ENCODE peak calls at places on chromosomes 5 and 9, in six cellular contexts. L is heart right ventricle, N is PC-3, Q is BJ, G is adrenal gland, Z is astrocyte. R is an unnamed sample.

GRCh38 chr5:151592855-151593408 is 1.8 kb upstream of the FAT2 start:
- DNase-seq in L (peak; percentile 23), N (no peak), Q (no peak), G (no peak), Z (no peak), R (no peak)

GRCh38 chr5:114361724-114362196 is at the start of gene KCNN2:
- DNase-seq in L (peak; percentile 92), N (peak; percentile 3), Q (peak; percentile 59), G (peak; percentile 96), Z (peak; percentile 49), R (peak; percentile 59)

GRCh38 chr9:4303002-4303401 is 3.1 kb upstream of the GLIS3 start:
- DNase-seq in L (no peak), N (peak; percentile 34), Q (no peak), G (no peak), Z (peak; percentile 36), R (no peak)

GRCh38 chr9:33404782-33405362 is 2.5 kb upstream of the AQP7 start:
- DNase-seq in L (no peak), N (no peak), Q (no peak), G (no peak), Z (no peak), R (no peak)

GRCh38 chr5:44646016-44646415 is 162.7 kb upstream of the MRPS30 start:
- DNase-seq in L (peak; percentile 24), N (no peak), Q (no peak), G (no peak), Z (no peak), R (no peak)

GRCh38 chr5:125554355-125554754 is 807.9 kb upstream of the ZNF608 start:
- DNase-seq in L (no peak), N (no peak), Q (no peak), G (no peak), Z (no peak), R (no peak)

GRCh38 chr9:110131499-110131898 is 76.5 kb downstream of the C9orf152 start:
- DNase-seq in L (no peak), N (peak; percentile 66), Q (no peak), G (no peak), Z (peak; percentile 72), R (peak; percentile 73)

GRCh38 chr5:34697308-34698108 is 41.4 kb downstream of the RAI14 start:
- DNase-seq in L (no peak), N (no peak), Q (no peak), G (no peak), Z (no peak), R (no peak)

GRCh38 chr5:23208959-23209431 is 298.4 kb upstream of the PRDM9 start:
- DNase-seq in L (peak; percentile 5), N (peak; percentile 91), Q (no peak), G (no peak), Z (no peak), R (peak; percentile 23)

GRCh38 chr9:112048924-112049785 is 125.9 kb downstream of the SUSD1 start:
- DNase-seq in L (no peak), N (no peak), Q (peak; percentile 66), G (no peak), Z (peak; percentile 91), R (no peak)

GRCh38 chr5:177982072-177982727 is 13.8 kb downstream of the PROP1 start:
- DNase-seq in L (no peak), N (peak; percentile 50), Q (no peak), G (no peak), Z (no peak), R (no peak)

GRCh38 chr9:68711281-68711680 is 6.2 kb downstream of the PIP5K1B start:
- DNase-seq in L (no peak), N (no peak), Q (no peak), G (no peak), Z (no peak), R (no peak)

GRCh38 chr5:168227973-168228615 is 63.4 kb upstream of the WWC1 start:
- DNase-seq in L (no peak), N (no peak), Q (no peak), G (no peak), Z (peak; percentile 49), R (no peak)

GRCh38 chr5:116539222-116539621 is 35.4 kb downstream of the SEMA6A start:
- DNase-seq in L (no peak), N (no peak), Q (no peak), G (no peak), Z (no peak), R (no peak)

GRCh38 chr5:173557123-173557903 is 59.1 kb downstream of the BOD1 start:
- DNase-seq in L (no peak), N (no peak), Q (no peak), G (no peak), Z (no peak), R (no peak)

GRCh38 chr5:128287740-128288139 is 204.2 kb downstream of the SLC12A2 start:
- DNase-seq in L (no peak), N (peak; percentile 60), Q (no peak), G (no peak), Z (no peak), R (no peak)

GRCh38 chr5:151757233-151758140 is 944 bp downstream of the ATOX1 start:
- DNase-seq in L (no peak), N (peak; percentile 59), Q (no peak), G (no peak), Z (no peak), R (no peak)

GRCh38 chr5:178839319-178839704 is 20.4 kb upstream of the ZNF354B start:
- DNase-seq in L (peak; percentile 63), N (peak; percentile 82), Q (no peak), G (peak; percentile 46), Z (no peak), R (no peak)

GRCh38 chr5:41200506-41200905 is 12.8 kb downstream of the C6 start:
- DNase-seq in L (no peak), N (no peak), Q (no peak), G (no peak), Z (no peak), R (no peak)

GRCh38 chr5:4042311-4042710 is 446.7 kb downstream of the IRX1 start:
- DNase-seq in L (no peak), N (no peak), Q (no peak), G (peak; percentile 15), Z (no peak), R (no peak)

GRCh38 chr9:96122756-96123155 is 179.2 kb downstream of the HSD17B3 start:
- DNase-seq in L (no peak), N (no peak), Q (no peak), G (no peak), Z (peak; percentile 64), R (no peak)

GRCh38 chr5:120413706-120414105 is 50.4 kb upstream of the PRR16 start:
- DNase-seq in L (no peak), N (peak; percentile 52), Q (no peak), G (no peak), Z (peak; percentile 96), R (no peak)

GRCh38 chr9:121975801-121976277 is 117.3 kb downstream of the TTLL11 start:
- DNase-seq in L (no peak), N (peak; percentile 53), Q (no peak), G (no peak), Z (peak; percentile 73), R (peak; percentile 93)

GRCh38 chr5:98927988-98928801 is 612 bp downstream of the CHD1 start:
- DNase-seq in L (peak; percentile 79), N (peak; percentile 55), Q (no peak), G (peak; percentile 82), Z (peak; percentile 59), R (no peak)

GRCh38 chr9:4750021-4750673 is 9.1 kb upstream of the AK3 start:
- DNase-seq in L (no peak), N (peak; percentile 75), Q (no peak), G (no peak), Z (peak; percentile 36), R (no peak)

GRCh38 chr5:169971780-169972179 is 8.5 kb downstream of the INSYN2B start:
- DNase-seq in L (no peak), N (no peak), Q (no peak), G (no peak), Z (no peak), R (no peak)

GRCh38 chr5:56093970-56094369 is 99.2 kb upstream of the IL6ST start:
- DNase-seq in L (no peak), N (no peak), Q (no peak), G (no peak), Z (no peak), R (no peak)

GRCh38 chr5:66089384-66089783 is 54.7 kb upstream of the SREK1 start:
- DNase-seq in L (no peak), N (no peak), Q (no peak), G (no peak), Z (no peak), R (no peak)
- H3K4me3 ChIP-seq in L (no peak overlapping the region), N (no peak overlapping the region), Q (no peak overlapping the region), G (no peak overlapping the region), Z (no peak overlapping the region), R (no peak overlapping the region)

DNA sequence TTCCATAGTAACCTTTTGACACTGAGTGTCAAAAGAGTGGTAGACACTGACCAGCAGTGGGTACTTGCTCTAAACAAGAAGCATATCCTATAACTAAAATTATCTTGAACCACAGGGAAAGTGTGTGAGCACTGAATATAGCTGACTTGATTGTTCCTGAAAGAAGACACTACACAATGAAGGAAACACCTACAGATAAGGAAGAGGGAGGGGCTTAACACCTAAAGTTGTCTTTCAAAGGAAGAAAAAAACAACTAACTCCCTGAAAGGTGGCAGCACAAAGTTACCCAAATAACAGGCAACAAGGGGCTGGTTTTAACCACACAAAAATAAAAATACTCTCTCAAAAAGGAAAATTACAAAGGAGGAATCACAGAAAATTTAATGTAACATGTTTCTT is 6.6 kb downstream of the ELAVL2 start:
- DNase-seq in L (no peak), N (no peak), Q (no peak), G (no peak), Z (no peak), R (no peak)
- H3K27me3 ChIP-seq in L (peaks cover 75% of the 10 kb centered on the region), N (no peaks in the 10 kb centered on the region), Q (peaks cover 19% of the 10 kb centered on the region), G (peaks cover 27% of the 10 kb centered on the region), Z (peaks cover 35% of the 10 kb centered on the region), R (peaks cover 44% of the 10 kb centered on the region)

GRCh38 chr9:130184983-130185382 is 12.8 kb downstream of the NCS1 start:
- DNase-seq in L (no peak), N (no peak), Q (no peak), G (no peak), Z (no peak), R (no peak)

GRCh38 chr9:130187523-130187846 is 15.3 kb downstream of the NCS1 start:
- DNase-seq in L (no peak), N (no peak), Q (no peak), G (no peak), Z (no peak), R (no peak)

GRCh38 chr9:130186051-130186450 is 13.8 kb downstream of the NCS1 start:
- DNase-seq in L (no peak), N (no peak), Q (no peak), G (no peak), Z (no peak), R (no peak)

GRCh38 chr9:130186839-130187522 is 14.8 kb downstream of the NCS1 start:
- DNase-seq in L (no peak), N (peak; percentile 75), Q (no peak), G (peak; percentile 96), Z (peak; percentile 37), R (peak; percentile 37)

GRCh38 chr9:130185494-130186005 is 13.3 kb downstream of the NCS1 start:
- DNase-seq in L (no peak), N (no peak), Q (no peak), G (no peak), Z (peak; percentile 51), R (no peak)
- TF ChIP-seq CTCF in L (no peak), N (no peak), Q (no peak), G (no peak), Z (no peak), R (no peak)

DNA sequence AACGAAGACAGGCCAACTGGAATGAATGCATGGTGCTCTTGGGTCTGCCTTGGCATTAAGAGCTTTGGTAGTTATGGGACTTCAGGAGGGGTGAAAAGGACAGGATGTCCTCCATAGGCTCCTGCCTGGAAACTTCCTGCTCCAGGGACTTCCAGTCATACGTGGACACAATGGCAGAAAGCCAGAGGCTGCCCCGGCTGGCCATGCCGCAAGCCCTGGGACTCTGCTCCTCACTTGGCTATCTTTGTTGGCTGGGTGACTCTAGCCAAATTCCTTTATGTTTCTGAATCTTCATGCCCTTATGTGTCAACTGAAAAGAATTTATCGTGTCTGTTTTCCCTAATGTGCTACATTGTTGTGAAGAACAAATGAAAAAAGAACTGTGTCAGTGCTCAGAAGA is 136.9 kb downstream of the SIL1 start:
- DNase-seq in L (peak; percentile 48), N (peak; percentile 48), Q (peak; percentile 35), G (peak; percentile 91), Z (peak; percentile 77), R (no peak)
- H3K4me3 ChIP-seq in L (no peak overlapping the region), N (no peak overlapping the region), Q (no peak overlapping the region), G (no peak overlapping the region), Z (no peak overlapping the region), R (no peak overlapping the region)